ENCODE peak calls at places on chromosomes 13 and 19, in seven cellular contexts. A, V, O, Z, L, U and E are unnamed samples.

GRCh38 chr19:53612762-53613526 is 18.9 kb upstream of the DPRX start:
- DNase-seq in V (no peak), O (no peak), L (no peak), U (no peak), A (no peak), Z (no peak), E (no peak)

GRCh38 chr13:78382481-78382880 is 220.9 kb downstream of the POU4F1 start:
- DNase-seq in V (no peak), O (no peak), Z (no peak), L (peak), U (peak), A (no peak), E (no peak)

GRCh38 chr13:43405457-43405856 is 381.3 kb downstream of the ENOX1 start:
- DNase-seq in L (peak), Z (peak), V (no peak), U (no peak), A (peak), O (no peak), E (peak)

GRCh38 chr19:47540748-47541147 is 25.9 kb upstream of the NAPA start:
- DNase-seq in U (no peak), A (peak), Z (peak), V (peak), L (peak), O (no peak), E (peak)

GRCh38 chr13:111114362-111115050 is 604 bp upstream of the ARHGEF7 start:
- DNase-seq in O (no peak), U (peak), V (no peak), L (peak), Z (peak), A (no peak), E (peak)

GRCh38 chr19:42762782-42763181 is 2.7 kb downstream of the PSG8 start:
- DNase-seq in L (no peak), V (no peak), Z (no peak), U (no peak), O (no peak), A (no peak), E (no peak)

GRCh38 chr19:10205636-10206035 is 10.9 kb upstream of the DNMT1 start:
- DNase-seq in Z (no peak), O (no peak), L (no peak), V (no peak), U (no peak), A (no peak), E (no peak)

GRCh38 chr13:44739539-44739938 is 163.4 kb upstream of the TSC22D1 start:
- DNase-seq in Z (no peak), A (no peak), V (no peak), O (no peak), U (no peak), L (peak), E (no peak)

GRCh38 chr13:77016241-77016812 is 10.6 kb downstream of the FBXL3 start:
- DNase-seq in U (no peak), Z (no peak), L (no peak), A (no peak), V (no peak), O (no peak), E (no peak)

GRCh38 chr19:29671393-29672076 is 6.3 kb downstream of the PLEKHF1 start:
- DNase-seq in A (no peak), U (peak), O (peak), V (no peak), Z (peak), L (no peak), E (no peak)

GRCh38 chr13:75702476-75702875 is 66.3 kb downstream of the LMO7 start:
- DNase-seq in A (no peak), L (no peak), O (no peak), U (no peak), Z (no peak), V (no peak), E (no peak)

GRCh38 chr13:29439601-29440381 is 155.7 kb downstream of the SLC7A1 start:
- DNase-seq in Z (no peak), U (no peak), A (no peak), L (no peak), O (no peak), V (no peak), E (no peak)

GRCh38 chr19:43934055-43934984 is 762 bp downstream of the ZNF45 start:
- DNase-seq in A (no peak), Z (no peak), L (no peak), O (no peak), U (no peak), V (peak), E (peak)

GRCh38 chr19:45667620-45668341 is at the start of gene GIPR:
- DNase-seq in L (no peak), V (peak), Z (peak), O (no peak), A (no peak), U (peak), E (peak)

GRCh38 chr19:46133101-46133627 is 8.7 kb upstream of the IGFL3 start:
- DNase-seq in U (peak), V (no peak), A (peak), L (peak), Z (peak), O (no peak), E (peak)

GRCh38 chr19:49515767-49516166 is 3.3 kb downstream of the FCGRT start:
- DNase-seq in O (no peak), A (no peak), V (no peak), U (no peak), Z (no peak), L (peak), E (no peak)

GRCh38 chr13:45941261-45941660 is 89.7 kb upstream of the SIAH3 start:
- DNase-seq in O (no peak), V (no peak), Z (no peak), L (no peak), A (no peak), U (no peak), E (no peak)

GRCh38 chr19:46124638-46125115 is at the start of gene IGFL3:
- DNase-seq in Z (peak), U (no peak), O (no peak), L (no peak), V (no peak), A (no peak), E (peak)

GRCh38 chr19:16078311-16078758 is 2.0 kb downstream of the TPM4 start:
- DNase-seq in Z (no peak), L (no peak), A (no peak), U (peak), O (no peak), V (no peak), E (peak)

GRCh38 chr13:48769107-48769704 is 115.5 kb downstream of the CYSLTR2 start:
- DNase-seq in A (peak), Z (peak), O (peak), U (peak), L (peak), V (peak), E (peak)

GRCh38 chr13:60463787-60464186 is 66.8 kb downstream of the TDRD3 start:
- DNase-seq in V (no peak), L (no peak), A (no peak), U (no peak), Z (no peak), O (no peak), E (no peak)

GRCh38 chr13:50518791-50519201 is 324.7 kb downstream of the DLEU7 start:
- DNase-seq in V (no peak), O (no peak), U (no peak), A (peak), L (peak), Z (no peak), E (no peak)

GRCh38 chr13:51663980-51664957 is 80.0 kb downstream of the WDFY2 start:
- DNase-seq in A (no peak), U (peak), V (no peak), O (no peak), Z (no peak), L (no peak), E (no peak)

GRCh38 chr19:46955813-46956371 is 63.7 kb upstream of the NPAS1 start:
- DNase-seq in A (no peak), L (no peak), Z (no peak), O (no peak), U (no peak), V (no peak), E (no peak)

GRCh38 chr19:8116437-8117293 is 32.7 kb downstream of the FBN3 start:
- DNase-seq in O (no peak), V (no peak), L (no peak), A (no peak), Z (no peak), U (no peak), E (no peak)

GRCh38 chr19:13078897-13079541 is 23.6 kb downstream of the LYL1 start:
- DNase-seq in A (no peak), Z (no peak), U (no peak), O (no peak), V (no peak), L (no peak), E (no peak)

GRCh38 chr19:52786078-52786463 is 520 bp downstream of the ZNF600 start:
- DNase-seq in L (no peak), V (no peak), A (no peak), Z (no peak), U (no peak), O (no peak), E (no peak)

GRCh38 chr13:41991936-41992335 is 31.0 kb upstream of the VWA8 start:
- DNase-seq in Z (no peak), A (no peak), L (no peak), V (no peak), O (no peak), U (no peak), E (no peak)

GRCh38 chr13:111897846-111898215 is 169.1 kb upstream of the SOX1 start:
- DNase-seq in Z (no peak), V (no peak), A (no peak), U (no peak), O (no peak), L (no peak), E (no peak)

GRCh38 chr19:50003810-50004419 is 21.3 kb downstream of the VRK3 start:
- DNase-seq in L (peak), O (no peak), A (peak), U (peak), V (peak), Z (peak), E (peak)

GRCh38 chr13:42384265-42384664 is 112.3 kb downstream of the AKAP11 start:
- DNase-seq in Z (no peak), L (no peak), U (no peak), V (no peak), A (no peak), O (no peak), E (no peak)

GRCh38 chr19:14943601-14944000 is 2.3 kb downstream of the OR7C2 start:
- DNase-seq in O (no peak), A (no peak), U (no peak), Z (no peak), L (no peak), V (no peak), E (peak)

GRCh38 chr19:14023404-14024235 is 4.3 kb upstream of the RLN3 start:
- DNase-seq in L (no peak), A (no peak), O (no peak), U (peak), Z (peak), V (peak), E (peak)

GRCh38 chr13:79404361-79404760 is 1.7 kb downstream of the RBM26 start:
- DNase-seq in A (no peak), L (peak), Z (no peak), U (no peak), O (no peak), V (no peak), E (peak)

DNA sequence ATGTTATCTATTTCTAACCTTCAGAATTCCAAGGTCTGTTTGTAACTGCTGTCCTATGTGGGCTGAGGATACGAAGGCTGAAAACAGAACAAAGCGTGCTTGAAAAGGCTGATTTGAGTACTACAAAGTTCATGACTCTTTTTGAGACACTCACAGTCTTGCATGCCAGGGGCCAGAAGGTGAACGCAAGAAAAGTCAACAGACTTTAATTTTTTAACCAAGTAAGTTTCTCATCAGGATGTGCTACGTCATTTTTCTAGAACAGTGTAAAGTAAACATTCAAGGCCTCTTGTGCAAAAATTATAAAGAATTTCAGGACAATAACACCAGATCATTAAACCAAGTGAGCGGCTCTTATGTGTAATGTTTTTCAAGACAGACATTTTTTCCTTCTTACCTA is 163.5 kb downstream of the COG6 start:
- DNase-seq in Z (peak), L (peak), A (no peak), O (no peak), U (no peak), V (no peak), E (no peak)
- H3K4me3 ChIP-seq in Z (no peak), L (no peak), A (no peak), O (no peak), U (no peak), V (no peak), E (no peak)

GRCh38 chr19:784541-784940 is 12.7 kb upstream of the PTBP1 start:
- DNase-seq in V (peak), O (no peak), U (no peak), A (no peak), L (no peak), Z (no peak), E (no peak)

GRCh38 chr19:780935-781334 is 16.3 kb upstream of the PTBP1 start:
- DNase-seq in U (no peak), Z (no peak), L (no peak), O (no peak), A (no peak), V (no peak), E (no peak)

GRCh38 chr19:778910-779653 is 18.2 kb upstream of the PTBP1 start:
- DNase-seq in A (peak), Z (peak), V (peak), O (no peak), L (peak), U (no peak), E (peak)

GRCh38 chr19:781800-782194 is 15.5 kb upstream of the PTBP1 start:
- DNase-seq in V (peak), U (no peak), O (no peak), Z (no peak), L (no peak), A (no peak), E (no peak)

GRCh38 chr19:782195-783043 is 14.8 kb upstream of the PTBP1 start:
- DNase-seq in A (no peak), Z (no peak), U (no peak), L (peak), O (no peak), V (peak), E (peak)
- H3K4me3 ChIP-seq in A (no peak), Z (no peak), U (peak), L (no peak), O (peak), V (peak), E (peak)

DNA sequence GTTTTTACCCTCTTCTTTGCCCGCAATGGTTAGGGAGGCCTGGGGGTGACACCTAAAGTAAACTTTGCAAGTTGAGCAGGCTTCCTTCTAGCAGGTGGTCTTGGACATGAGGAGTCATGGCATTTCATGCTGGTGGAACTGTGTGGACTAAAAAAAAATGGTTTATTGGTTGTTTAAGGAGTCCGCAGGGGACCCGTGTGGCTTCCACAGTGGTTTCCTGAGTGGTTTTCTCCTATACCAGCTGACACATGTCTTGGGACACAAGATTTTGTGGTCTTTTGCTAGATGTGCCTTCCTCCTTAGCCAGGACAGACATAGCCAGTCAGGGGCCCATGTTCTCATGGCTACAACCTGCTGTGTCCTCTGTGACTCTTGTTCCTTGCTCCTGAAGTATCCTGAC is 1.5 kb downstream of the ZNF543 start:
- DNase-seq in Z (no peak), L (no peak), V (no peak), U (no peak), O (no peak), A (no peak), E (no peak)
- H3K4me3 ChIP-seq in Z (peak), L (peak), V (no peak), U (peak), O (no peak), A (peak), E (peak)

DNA sequence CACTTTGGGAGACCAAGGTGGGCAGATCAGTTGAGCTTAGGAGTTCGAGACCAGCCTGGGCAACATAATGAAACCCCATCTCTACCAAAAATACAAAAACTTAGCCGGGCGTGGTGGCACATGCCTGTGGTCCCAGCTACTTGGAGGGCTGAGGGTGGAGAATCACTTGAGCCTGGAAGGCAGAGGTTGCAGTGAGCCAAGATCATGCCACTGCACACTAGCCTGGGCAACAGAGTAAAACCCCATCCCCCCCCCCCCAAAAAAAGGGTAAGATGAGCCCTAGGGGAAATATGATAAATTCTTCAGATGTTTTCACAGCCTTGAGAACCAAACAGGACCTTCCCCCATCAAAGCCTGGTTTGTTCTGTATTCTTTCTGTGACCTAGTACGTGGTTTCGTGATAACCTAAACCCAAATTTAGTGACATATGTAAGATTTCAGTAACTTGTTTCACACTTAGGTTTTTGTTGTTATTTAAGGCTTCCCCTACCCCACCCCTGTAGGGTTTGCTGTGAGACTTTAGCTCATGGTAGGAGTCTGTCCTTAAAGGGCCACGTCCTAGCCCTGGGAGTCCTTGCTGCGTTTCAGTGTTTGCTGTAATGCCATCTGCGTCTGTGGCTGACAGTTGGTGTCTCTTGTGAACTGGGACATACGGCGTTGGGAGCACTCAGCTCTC is 49.6 kb downstream of the MYO9B start:
- DNase-seq in U (no peak), O (no peak), V (no peak), L (peak), Z (peak), A (no peak), E (peak)
- H3K4me3 ChIP-seq in U (no peak), O (no peak), V (no peak), L (no peak), Z (no peak), A (no peak), E (no peak)

GRCh38 chr13:61900033-61900432 is 484.4 kb upstream of the PCDH20 start:
- DNase-seq in L (no peak), U (no peak), A (no peak), O (no peak), V (no peak), Z (no peak), E (no peak)
- H3K4me3 ChIP-seq in L (no peak), U (no peak), A (no peak), O (no peak), V (no peak), Z (no peak), E (no peak)

DNA sequence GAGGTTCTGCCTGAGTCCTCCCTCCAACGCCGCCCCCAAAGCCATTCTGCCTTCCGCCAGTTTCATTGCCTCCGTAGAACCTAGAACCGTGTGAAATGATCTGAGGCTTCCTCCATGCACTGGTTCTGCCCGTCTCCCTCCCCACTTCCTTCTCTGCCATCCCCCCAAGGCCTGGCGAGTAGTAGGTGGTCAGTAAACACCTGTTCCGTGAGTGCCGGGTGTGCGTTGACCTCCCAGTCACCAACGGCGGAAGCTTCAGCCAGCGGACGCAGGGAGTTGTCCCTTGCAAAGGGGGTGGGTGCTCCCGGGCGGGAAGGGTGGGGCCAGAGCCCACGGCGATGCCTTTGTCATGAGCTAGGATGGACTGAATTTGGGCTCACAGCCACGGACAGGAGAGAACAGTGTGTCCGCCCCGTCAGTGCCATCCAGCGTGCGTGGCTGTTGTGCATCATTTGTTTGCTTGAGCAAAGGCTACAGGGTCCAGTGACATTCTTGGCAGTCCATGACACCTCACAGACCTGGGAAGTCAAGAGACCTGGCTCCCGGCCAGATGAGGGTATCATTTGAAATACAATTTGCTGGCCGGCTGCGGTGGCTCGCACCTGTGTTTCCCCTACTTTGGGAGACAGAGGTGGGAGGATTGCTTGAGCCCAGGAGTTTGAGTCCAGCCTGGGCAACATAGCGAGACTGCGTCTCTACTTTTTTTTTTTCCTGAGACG is 43.1 kb downstream of the NFIC start:
- DNase-seq in O (no peak), V (no peak), U (peak), L (no peak), Z (no peak), A (no peak), E (no peak)
- H3K4me3 ChIP-seq in O (peak), V (no peak), U (peak), L (no peak), Z (no peak), A (no peak), E (no peak)

DNA sequence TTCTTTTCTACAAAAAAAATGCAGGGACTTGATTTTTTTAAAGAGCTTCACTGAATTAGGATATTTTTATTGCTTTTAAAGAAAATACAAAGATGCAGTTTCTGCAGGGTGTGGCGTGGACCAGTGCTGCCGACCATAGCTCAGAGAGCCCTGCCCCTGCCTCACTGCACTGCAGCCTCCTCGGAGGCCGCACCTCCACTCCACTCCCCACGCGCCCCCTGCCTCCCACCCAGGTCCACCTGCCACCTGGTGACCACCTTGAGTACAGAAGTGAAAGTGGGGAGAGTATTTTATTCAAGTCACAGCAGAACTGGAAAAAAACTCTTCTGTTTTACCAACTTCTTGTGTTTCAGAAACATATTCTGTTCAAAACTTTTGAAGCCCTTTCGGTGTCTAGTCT is 7.9 kb upstream of the F7 start:
- DNase-seq in Z (no peak), V (no peak), O (no peak), A (no peak), L (no peak), U (no peak), E (no peak)
- H3K4me3 ChIP-seq in Z (no peak), V (no peak), O (no peak), A (no peak), L (no peak), U (no peak), E (peak)

GRCh38 chr13:27796544-27797227 is 4.4 kb downstream of the GSX1 start:
- DNase-seq in V (no peak), U (no peak), A (no peak), O (no peak), Z (no peak), L (no peak), E (no peak)

GRCh38 chr13:27793377-27794074 is 1.2 kb downstream of the GSX1 start:
- DNase-seq in A (no peak), U (no peak), Z (no peak), O (no peak), L (no peak), V (no peak), E (no peak)

GRCh38 chr13:27794075-27794691 is 1.9 kb downstream of the GSX1 start:
- DNase-seq in A (no peak), U (no peak), L (no peak), O (no peak), V (no peak), Z (no peak), E (no peak)

GRCh38 chr13:27795718-27796019 is 3.4 kb downstream of the GSX1 start:
- DNase-seq in L (no peak), Z (no peak), O (no peak), U (no peak), A (no peak), V (no peak), E (no peak)

GRCh38 chr13:27794921-27795717 is 2.8 kb downstream of the GSX1 start:
- DNase-seq in A (no peak), O (no peak), Z (no peak), L (no peak), V (no peak), U (no peak), E (no peak)
- H3K4me3 ChIP-seq in A (no peak), O (no peak), Z (no peak), L (no peak), V (no peak), U (no peak), E (no peak)